ENCODE peak calls at places on chromosome 16, in ten cellular contexts. F is stimulated activated CD4-positive, alpha-beta T cell treated with anti-CD3 and anti-CD28 coated beads, Interleukin-2, amount 100 ng/mL, for 4 hours; U is mesenteric fat pad; M is stimulated activated CD8-positive, alpha-beta memory T cell treated with anti-CD3 and anti-CD28 coated beads, Interleukin-15, amount 100 ng/mL, for 24 hours; W is PC-3; C is germinal center; L is activated B cell treated with CpG ODN at 0.5 μM for 24 hours; Q is foreskin fibroblast; R is epithelial cell of esophagus; H is T-helper 1 cell. D is an unnamed sample.

GRCh38 chr16:15988268-15989013 is 39.0 kb downstream of the ABCC1 start:
- DNase-seq in L (no peak), M (no peak), W (no peak), C (no peak), R (no peak), F (no peak), U (no peak), H (no peak), Q (no peak), D (no peak)

GRCh38 chr16:56384074-56384721 is 41.1 kb downstream of the AMFR start:
- DNase-seq in U (no peak), H (no peak), R (no peak), M (no peak), W (no peak), L (no peak), C (no peak), Q (no peak), F (no peak), D (no peak)

GRCh38 chr16:22360963-22361659 is 13.3 kb downstream of the CDR2 start:
- DNase-seq in U (no peak), C (no peak), M (no peak), F (no peak), H (no peak), L (no peak), Q (no peak), R (no peak), W (no peak), D (no peak)

GRCh38 chr16:50547944-50548658 is at the start of gene NKD1:
- DNase-seq in L (peak), M (peak), C (peak), H (peak), Q (peak), R (peak), F (peak), U (no peak), W (peak), D (peak)

GRCh38 chr16:86566601-86566965 is at the start of gene FOXC2:
- DNase-seq in M (no peak), Q (peak), U (peak), F (peak), L (no peak), R (peak), H (peak), C (peak), W (no peak), D (peak)

GRCh38 chr16:1884155-1884760 is 12.3 kb upstream of the MEIOB start:
- DNase-seq in F (no peak), H (no peak), Q (peak), L (no peak), U (no peak), M (no peak), C (no peak), R (peak), W (peak), D (no peak)

GRCh38 chr16:48276102-48276501 is 28.8 kb upstream of the ABCC11 start:
- DNase-seq in M (no peak), F (no peak), H (no peak), L (no peak), R (peak), Q (no peak), C (no peak), W (no peak), U (no peak), D (no peak)

GRCh38 chr16:79721186-79721745 is 120.7 kb upstream of the MAF start:
- DNase-seq in H (no peak), U (no peak), Q (no peak), F (no peak), W (no peak), M (no peak), L (no peak), R (no peak), C (no peak), D (no peak)

GRCh38 chr16:58733248-58733670 is 857 bp downstream of the GOT2 start:
- DNase-seq in U (no peak), L (no peak), R (peak), H (no peak), F (no peak), Q (peak), W (no peak), M (no peak), C (no peak), D (no peak)

GRCh38 chr16:31079342-31079944 is 5.2 kb downstream of the ZNF646 start:
- DNase-seq in M (no peak), R (no peak), U (no peak), W (no peak), L (no peak), H (no peak), C (no peak), F (no peak), Q (no peak), D (no peak)

GRCh38 chr16:54056921-54057320 is 229.7 kb downstream of the IRX3 start:
- DNase-seq in M (no peak), Q (no peak), H (no peak), F (no peak), L (no peak), R (no peak), W (no peak), C (no peak), U (no peak), D (no peak)

GRCh38 chr16:10699756-10700155 is 5.0 kb upstream of the TEKT5 start:
- DNase-seq in H (no peak), Q (no peak), L (no peak), C (no peak), R (no peak), F (no peak), U (no peak), W (no peak), M (no peak), D (no peak)

GRCh38 chr16:20674684-20675487 is 22.6 kb downstream of the ACSM1 start:
- DNase-seq in Q (no peak), M (no peak), C (no peak), F (no peak), L (no peak), W (no peak), H (no peak), U (no peak), R (peak), D (no peak)

GRCh38 chr16:4176794-4177438 is 60.7 kb upstream of the ADCY9 start:
- DNase-seq in M (no peak), C (peak), U (no peak), Q (no peak), R (peak), H (no peak), L (peak), W (peak), F (no peak), D (no peak)

GRCh38 chr16:84754353-84754856 is 54.6 kb downstream of the USP10 start:
- DNase-seq in Q (peak), R (peak), H (peak), W (peak), M (no peak), U (no peak), C (peak), F (peak), L (no peak), D (no peak)